ENCODE peak calls at places on chromosomes 13 and 19, in nine cellular contexts. L is esophagus squamous epithelium; S is Kasumi-1; B is stimulated activated CD8-positive, alpha-beta memory T cell treated with anti-CD3 and anti-CD28 coated beads, Interleukin-15, amount 100 ng/mL, for 4 hours; X is neural crest cell; P is DMS153; H is body of pancreas; R is activated CD4-positive, alpha-beta T cell treated with anti-CD3 and anti-CD28 coated beads, Interleukin-2, amount 10 ng/mL, durations not matched to agents 7 days and 5 days; E is tibial artery. C is an unnamed sample.
A peak's percentile ranks its signal among the peaks of the same experiment; 100 is the strongest.

GRCh38 chr13:109145631-109146030 is 516.2 kb downstream of the MYO16 start:
- DNase-seq in S (peak; percentile 82), P (peak; percentile 51), X (peak; percentile 23), E (no peak), L (no peak), H (peak; percentile 48), B (no peak), R (no peak), C (no peak)

GRCh38 chr13:97360610-97361009 is 73.4 kb upstream of the RAP2A start:
- DNase-seq in S (no peak), L (no peak), E (no peak), R (no peak), H (no peak), P (no peak), X (no peak), B (no peak), C (no peak)

GRCh38 chr19:56477429-56478338 is 539 bp upstream of the ZNF667 start:
- DNase-seq in R (peak; percentile 75), P (no peak), E (peak; percentile 86), L (no peak), H (peak; percentile 82), X (no peak), B (peak; percentile 46), S (no peak), C (peak; percentile 84)

GRCh38 chr19:7700128-7700470 is 1.8 kb downstream of the FCER2 start:
- DNase-seq in P (no peak), E (no peak), H (no peak), L (no peak), S (no peak), X (no peak), R (no peak), B (no peak), C (no peak)

GRCh38 chr19:16649734-16650133 is 10.2 kb downstream of the SMIM7 start:
- DNase-seq in P (no peak), H (no peak), B (no peak), S (no peak), R (no peak), L (no peak), X (no peak), E (peak; percentile 31), C (no peak)

GRCh38 chr19:13872695-13873389 is 4.1 kb upstream of the NANOS3 start:
- DNase-seq in B (no peak), P (no peak), R (peak; percentile 37), H (peak; percentile 46), L (no peak), X (peak; percentile 46), E (no peak), S (peak; percentile 52), C (no peak)

GRCh38 chr19:10193666-10194499 is 870 bp downstream of the DNMT1 start:
- DNase-seq in L (no peak), B (no peak), S (peak; percentile 14), E (peak; percentile 30), H (no peak), X (no peak), R (no peak), P (no peak), C (peak; percentile 80)

GRCh38 chr19:34217952-34218817 is 36.2 kb upstream of the GARRE1 start:
- DNase-seq in B (peak; percentile 41), H (peak; percentile 23), P (peak; percentile 91), S (no peak), L (no peak), R (peak; percentile 80), X (no peak), E (no peak), C (no peak)

GRCh38 chr13:41614671-41615519 is 157.5 kb downstream of the RGCC start:
- DNase-seq in S (no peak), B (no peak), X (no peak), R (no peak), E (no peak), P (no peak), H (no peak), L (no peak), C (no peak)

GRCh38 chr19:1161716-1162115 is 12.4 kb downstream of the SBNO2 start:
- DNase-seq in B (no peak), P (peak; percentile 0), L (no peak), R (no peak), E (no peak), S (no peak), H (no peak), X (no peak), C (no peak)

GRCh38 chr13:24640752-24641151 is 39.5 kb upstream of the ATP12A start:
- DNase-seq in B (no peak), R (no peak), P (no peak), X (no peak), H (no peak), S (no peak), L (no peak), E (no peak), C (no peak)

GRCh38 chr19:7505682-7506384 is 10.1 kb upstream of the ZNF358 start:
- DNase-seq in L (no peak), E (no peak), B (no peak), S (peak; percentile 5), X (peak; percentile 45), R (no peak), H (peak; percentile 82), P (peak; percentile 61), C (no peak)

GRCh38 chr19:44710483-44710882 is 11.5 kb downstream of the CEACAM16 start:
- DNase-seq in L (no peak), H (no peak), P (no peak), E (no peak), S (no peak), X (no peak), B (no peak), R (no peak), C (no peak)

GRCh38 chr13:83819611-83820010 is 62.7 kb downstream of the SLITRK1 start:
- DNase-seq in S (no peak), R (no peak), H (no peak), E (no peak), P (no peak), X (no peak), B (no peak), L (no peak), C (no peak)

GRCh38 chr19:3132971-3133792 is 2.7 kb upstream of the GNA15 start:
- DNase-seq in P (peak; percentile 74), S (peak; percentile 85), R (peak; percentile 78), L (no peak), E (peak; percentile 35), B (peak; percentile 69), H (peak; percentile 36), X (no peak), C (no peak)

GRCh38 chr19:48713041-48713863 is 6.3 kb downstream of the MAMSTR start:
- DNase-seq in X (no peak), E (no peak), B (no peak), P (no peak), H (no peak), S (peak; percentile 50), L (no peak), R (no peak), C (peak; percentile 48)

C was measured in SW 1271.